ENCODE peak calls at places on chromosomes 1 and 21, in eight cellular contexts. B is CD8-positive, alpha-beta T cell; U is neuronal stem cell; K is stomach; Z is cardiac muscle cell; R is A549; P is neural progenitor cell; X is CD8-positive, alpha-beta memory T cell. Q is an unnamed sample. For H3K9me3, the result is how much of the 10 kb centered on the place peaks cover.

GRCh38 chr1:82106672-82107071 is 305.9 kb downstream of the ADGRL2 start:
- DNase-seq in B (no peak), U (no peak), K (no peak), Z (no peak), R (no peak), P (no peak), X (no peak), Q (no peak)

GRCh38 chr21:29737188-29737587 is 202.6 kb downstream of the GRIK1 start:
- DNase-seq in B (no peak), U (no peak), K (no peak), Z (no peak), R (no peak), P (no peak), X (no peak), Q (no peak)

GRCh38 chr21:14206222-14206621 is 4.5 kb downstream of the LIPI start:
- DNase-seq in B (no peak), U (no peak), K (no peak), Z (no peak), R (no peak), P (no peak), X (no peak), Q (no peak)

GRCh38 chr1:242826706-242827336 is 302.3 kb upstream of the PLD5 start:
- DNase-seq in B (no peak), U (no peak), K (no peak), Z (no peak), R (no peak), P (no peak), X (no peak), Q (no peak)

GRCh38 chr1:66519988-66520387 is 14.0 kb upstream of the SGIP1 start:
- DNase-seq in B (no peak), U (no peak), K (no peak), Z (no peak), R (no peak), P (no peak), X (no peak), Q (no peak)

GRCh38 chr1:243396424-243396823 is 140.6 kb downstream of the SDCCAG8 start:
- DNase-seq in B (no peak), U (no peak), K (no peak), Z (no peak), R (no peak), P (no peak), X (no peak), Q (no peak)

GRCh38 chr1:44108971-44109370 is 9.7 kb upstream of the KLF17 start:
- DNase-seq in B (no peak), U (no peak), K (no peak), Z (no peak), R (no peak), P (no peak), X (no peak), Q (no peak)

GRCh38 chr1:110425611-110426152 is 18.2 kb upstream of the LAMTOR5 start:
- DNase-seq in B (no peak), U (no peak), K (no peak), Z (no peak), R (no peak), P (no peak), X (no peak), Q (no peak)

GRCh38 chr1:246144931-246145330 is 362.1 kb downstream of the SMYD3 start:
- DNase-seq in B (no peak), U (no peak), K (no peak), Z (no peak), R (no peak), P (no peak), X (no peak), Q (no peak)
- H3K9me3 ChIP-seq in B (under half), U (under half), K (under half), Z (under half), R (under half), P (under half), X (under half), Q (under half)

GRCh38 chr1:179506199-179506598 is 69.5 kb downstream of the NPHS2 start:
- DNase-seq in B (no peak), U (no peak), K (no peak), Z (no peak), R (no peak), P (no peak), X (no peak), Q (no peak)
- H3K9me3 ChIP-seq in B (under half), U (under half), K (under half), Z (under half), R (under half), P (under half), X (under half), Q (under half)

DNA sequence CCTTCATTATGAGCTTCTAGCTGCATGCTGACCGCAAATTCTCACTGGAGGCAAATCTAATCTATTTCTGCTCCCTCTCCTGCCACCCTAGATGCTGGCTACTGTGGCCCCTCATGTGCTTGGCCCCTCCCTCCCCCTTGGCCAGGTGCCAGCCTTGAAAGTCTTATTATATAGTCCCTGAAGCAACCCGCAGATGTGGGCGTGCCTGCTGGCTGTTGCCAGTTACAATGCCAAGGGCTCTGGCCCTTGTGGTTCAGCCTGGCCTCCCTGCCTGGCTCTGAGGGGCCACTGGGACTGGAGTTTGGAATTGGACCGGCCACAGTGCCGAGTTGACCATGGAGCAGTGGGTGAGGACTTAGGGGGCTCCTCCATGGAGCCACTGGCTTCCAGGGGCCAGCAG is 78.9 kb upstream of the ACTRT2 start:
- DNase-seq in B (no peak), U (no peak), K (no peak), Z (no peak), R (no peak), P (no peak), X (no peak), Q (no peak)
- H3K9me3 ChIP-seq in B (under half), U (under half), K (under half), Z (under half), R (under half), P (under half), X (under half), Q (under half)

DNA sequence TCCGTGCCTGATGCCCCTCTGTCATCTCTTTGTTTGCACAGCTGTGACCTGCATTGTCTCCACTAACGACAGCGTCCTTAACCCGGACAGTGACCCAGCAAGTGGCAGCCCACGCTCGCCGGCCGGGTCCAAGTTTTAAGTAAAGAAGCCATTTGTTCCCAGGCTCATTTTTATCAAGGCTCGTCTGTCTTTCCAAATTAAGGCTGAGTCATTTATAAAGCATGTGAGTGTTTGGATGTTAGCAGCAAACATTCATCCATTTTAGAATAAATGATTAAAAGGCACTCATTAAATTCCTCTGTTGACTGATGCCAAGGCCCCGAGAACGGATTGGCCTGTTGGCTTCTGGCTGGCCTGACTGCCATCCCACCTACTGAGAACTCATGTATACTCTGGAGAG is 514.5 kb downstream of the NPHP4 start:
- DNase-seq in B (no peak), U (no peak), K (no peak), Z (no peak), R (no peak), P (no peak), X (no peak), Q (no peak)
- H3K9me3 ChIP-seq in B (under half), U (under half), K (under half), Z (under half), R (under half), P (under half), X (under half), Q (under half)

GRCh38 chr1:2825487-2826189 is 24.1 kb upstream of the TTC34 start:
- DNase-seq in B (no peak), U (no peak), K (no peak), Z (no peak), R (no peak), P (no peak), X (no peak), Q (no peak)

GRCh38 chr1:2824999-2825398 is 23.5 kb upstream of the TTC34 start:
- DNase-seq in B (no peak), U (no peak), K (no peak), Z (no peak), R (no peak), P (no peak), X (no peak), Q (no peak)

GRCh38 chr1:2826316-2826715 is 24.8 kb upstream of the TTC34 start:
- DNase-seq in B (no peak), U (no peak), K (no peak), Z (no peak), R (no peak), P (no peak), X (no peak), Q (no peak)

GRCh38 chr1:2828586-2829250 is 27.2 kb upstream of the TTC34 start:
- DNase-seq in B (no peak), U (no peak), K (no peak), Z (no peak), R (no peak), P (no peak), X (no peak), Q (no peak)

DNA sequence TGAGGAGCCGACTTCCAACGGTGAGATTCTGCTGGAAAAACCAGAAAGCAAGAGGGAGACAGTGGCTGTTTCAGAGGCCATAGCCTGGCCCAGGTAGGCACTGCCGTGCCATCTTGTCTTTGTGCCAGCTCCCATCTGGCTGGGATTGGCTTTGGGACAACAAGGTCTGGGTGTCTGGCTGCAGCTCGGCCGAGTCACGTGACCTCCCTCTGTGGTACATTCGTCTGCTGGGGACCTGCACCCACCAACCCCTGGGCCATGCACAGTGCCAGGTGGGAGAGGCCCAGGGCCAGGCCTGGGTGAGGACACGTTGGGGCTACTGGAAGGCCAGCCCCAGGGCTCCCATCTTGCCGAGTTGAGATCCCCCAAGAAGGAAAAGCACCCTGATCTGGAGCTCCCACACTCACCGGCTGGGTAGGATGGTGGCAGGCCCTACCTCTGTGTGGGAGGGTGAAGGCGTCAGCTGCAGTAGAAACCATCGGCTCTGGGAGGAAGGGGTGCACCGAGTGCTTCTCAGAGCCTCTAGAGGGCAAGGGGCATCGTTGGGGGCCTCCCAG is 25.3 kb upstream of the TTC34 start:
- DNase-seq in B (no peak), U (no peak), K (no peak), Z (no peak), R (no peak), P (no peak), X (no peak), Q (no peak)
- H3K9me3 ChIP-seq in B (under half), U (under half), K (under half), Z (under half), R (under half), P (under half), X (under half), Q (under half)

GRCh38 chr1:4488018-4488417 is 166.4 kb upstream of the AJAP1 start:
- DNase-seq in B (no peak), U (no peak), K (no peak), Z (no peak), R (no peak), P (no peak), X (no peak), Q (no peak)

GRCh38 chr1:4485878-4486277 is 168.5 kb upstream of the AJAP1 start:
- DNase-seq in B (no peak), U (no peak), K (no peak), Z (no peak), R (no peak), P (no peak), X (no peak), Q (no peak)

GRCh38 chr1:4483031-4483625 is 171.3 kb upstream of the AJAP1 start:
- DNase-seq in B (no peak), U (no peak), K (no peak), Z (no peak), R (no peak), P (no peak), X (no peak), Q (no peak)

GRCh38 chr1:4486408-4487120 is 167.8 kb upstream of the AJAP1 start:
- DNase-seq in B (no peak), U (no peak), K (no peak), Z (no peak), R (no peak), P (no peak), X (no peak), Q (no peak)

DNA sequence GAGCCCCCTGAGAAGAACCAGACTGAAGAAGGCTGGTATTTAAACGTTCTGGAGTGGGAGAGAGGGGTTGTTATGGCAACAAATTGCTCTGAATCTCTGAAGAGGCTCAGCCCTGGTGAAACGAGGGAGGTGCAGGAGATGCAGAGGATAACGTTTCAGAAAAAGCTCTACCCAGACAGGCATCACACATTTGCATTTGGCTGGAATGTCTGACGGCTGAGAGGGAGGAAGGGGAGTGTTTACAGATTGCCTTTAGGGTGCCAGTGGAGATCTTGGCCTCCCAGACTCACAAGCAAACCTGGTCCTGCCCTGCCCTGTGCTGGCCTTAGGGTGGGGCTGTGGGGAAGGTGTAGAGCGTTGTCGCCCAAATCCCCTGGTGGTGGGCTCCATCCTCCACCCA is 169.0 kb upstream of the AJAP1 start:
- DNase-seq in B (no peak), U (no peak), K (no peak), Z (no peak), R (no peak), P (no peak), X (no peak), Q (no peak)
- H3K9me3 ChIP-seq in B (under half), U (under half), K (under half), Z (under half), R (under half), P (under half), X (under half), Q (under half)

Q was measured in T-helper 17 cell.